ENCODE peak calls at places on chromosomes 4 and X, in ten cellular contexts. R is stimulated activated CD4-positive, alpha-beta T cell treated with anti-CD3 and anti-CD28 coated beads, Interleukin-4, amount 100 ng/mL, for 48 hours; C is stimulated activated CD8-positive, alpha-beta memory T cell treated with anti-CD3 and anti-CD28 coated beads, Interleukin-4, amount 100 ng/mL, for 1 hour; M is A549; F is fibroblast of mammary gland; A is CD4-positive, alpha-beta T cell; U is heart left ventricle; D is CD8-positive, alpha-beta memory T cell; T is MM.1S; Z is CD14-positive monocyte. G is an unnamed sample.

GRCh38 chr4:109994415-109994827 is 81.7 kb downstream of the EGF start:
- DNase-seq in M (no peak), Z (no peak), U (no peak), R (no peak), C (no peak), F (no peak), D (no peak), T (peak), A (no peak), G (no peak)

GRCh38 chr4:118756429-118756828 is 71.2 kb downstream of the METTL14 start:
- DNase-seq in T (no peak), A (no peak), F (no peak), Z (no peak), R (no peak), D (no peak), U (no peak), M (no peak), C (no peak), G (no peak)

GRCh38 chr4:24551492-24552330 is 32.6 kb downstream of the DHX15 start:
- DNase-seq in Z (no peak), R (no peak), M (no peak), C (no peak), D (no peak), U (no peak), A (no peak), T (no peak), F (peak), G (no peak)

GRCh38 chr4:139555073-139555704 is 830 bp downstream of the SETD7 start:
- DNase-seq in A (peak), F (peak), Z (peak), U (peak), C (peak), M (peak), T (peak), R (peak), D (peak), G (peak)

GRCh38 chr4:153518001-153518400 is 51.8 kb downstream of the TMEM131L start:
- DNase-seq in Z (no peak), U (no peak), D (no peak), T (no peak), A (no peak), C (no peak), F (no peak), R (no peak), M (no peak), G (no peak)

GRCh38 chr4:140150636-140150885 is 3.4 kb downstream of the MAML3 start:
- DNase-seq in Z (no peak), A (peak), R (peak), M (no peak), F (no peak), C (no peak), D (no peak), U (no peak), T (no peak), G (no peak)

GRCh38 chr4:7165874-7166201 is 26.5 kb upstream of the SORCS2 start:
- DNase-seq in A (no peak), T (no peak), C (no peak), R (no peak), Z (no peak), M (no peak), D (no peak), U (no peak), F (no peak), G (no peak)

GRCh38 chr4:103786014-103786413 is 66.2 kb upstream of the TACR3 start:
- DNase-seq in F (peak), T (peak), R (no peak), C (no peak), M (peak), A (no peak), U (no peak), D (no peak), Z (no peak), G (no peak)

GRCh38 chrX:46554942-46555341 is 9.7 kb upstream of the ZNF674 start:
- DNase-seq in U (no peak), M (no peak), C (no peak), R (no peak), T (peak), D (no peak), Z (no peak), F (peak), A (no peak), G (no peak)

GRCh38 chr4:41525129-41525528 is 12.8 kb upstream of the LIMCH1 start:
- DNase-seq in D (no peak), Z (no peak), R (no peak), F (no peak), A (no peak), U (no peak), C (no peak), M (peak), T (no peak), G (no peak)

GRCh38 chr4:81472249-81473085 is 760 bp upstream of the RASGEF1B start:
- DNase-seq in F (peak), A (no peak), D (no peak), R (no peak), U (no peak), T (peak), C (no peak), Z (peak), M (peak), G (peak)

GRCh38 chr4:124334119-124334518 is 378.4 kb downstream of the ANKRD50 start:
- DNase-seq in R (no peak), A (no peak), F (peak), U (peak), M (peak), D (no peak), T (peak), Z (no peak), C (no peak), G (no peak)

GRCh38 chr4:12949719-12950118 is 534.4 kb downstream of the RAB28 start:
- DNase-seq in D (no peak), M (no peak), Z (no peak), F (no peak), A (no peak), T (no peak), C (no peak), R (no peak), U (no peak), G (no peak)

GRCh38 chr4:139753686-139754085 is 88.1 kb downstream of the MGST2 start:
- DNase-seq in M (no peak), D (no peak), C (no peak), U (no peak), A (no peak), R (no peak), T (no peak), Z (no peak), F (no peak), G (no peak)

GRCh38 chrX:140723251-140723650 is 13.7 kb downstream of the LINC00632 start:
- DNase-seq in F (peak), T (no peak), A (no peak), C (no peak), D (no peak), M (no peak), Z (no peak), R (no peak), U (no peak), G (no peak)

GRCh38 chr4:174154455-174154854 is 129.0 kb downstream of the FBXO8 start:
- DNase-seq in A (no peak), T (no peak), Z (no peak), U (no peak), C (no peak), M (peak), F (peak), D (no peak), R (no peak), G (no peak)